ENCODE peak calls at places on chromosomes 12 and 14, in seven cellular contexts. A, H, G, J, D, K and I are unnamed samples.

GRCh38 chr12:10027311-10028099 is 3.0 kb upstream of the CLEC9A start:
- DNase-seq in H (no peak), A (no peak), K (no peak), J (no peak), G (no peak), D (no peak), I (no peak)

GRCh38 chr14:81406863-81407262 is 6.7 kb upstream of the STON2 start:
- DNase-seq in G (no peak), K (no peak), J (no peak), A (no peak), D (peak), H (no peak), I (no peak)

GRCh38 chr12:13536219-13536910 is 339.8 kb downstream of the EMP1 start:
- DNase-seq in D (no peak), A (no peak), G (no peak), J (no peak), H (no peak), K (no peak), I (no peak)

GRCh38 chr12:89156862-89157262 is 195.4 kb downstream of the DUSP6 start:
- DNase-seq in K (no peak), D (peak), G (no peak), J (no peak), A (no peak), H (no peak), I (no peak)

GRCh38 chr14:34874386-34875030 is 652 bp downstream of the BAZ1A start:
- DNase-seq in D (peak), H (peak), A (peak), K (peak), J (peak), G (peak), I (peak)

GRCh38 chr12:19547258-19547657 is 108.0 kb downstream of the AEBP2 start:
- DNase-seq in A (no peak), H (no peak), G (no peak), D (peak), J (no peak), K (no peak), I (no peak)

GRCh38 chr12:53299101-53299453 is 418 bp upstream of the MYG1 start:
- DNase-seq in K (no peak), D (peak), G (peak), J (no peak), H (no peak), A (no peak), I (no peak)

GRCh38 chr14:69484444-69485113 is at the start of gene PLEKHD1:
- DNase-seq in K (no peak), A (no peak), J (no peak), D (no peak), H (peak), G (no peak), I (no peak)

GRCh38 chr14:70919774-70920173 is 12.5 kb downstream of the PCNX1 start:
- DNase-seq in K (no peak), G (no peak), A (no peak), J (no peak), D (peak), H (no peak), I (no peak)